ENCODE peak calls at places on chromosomes 7 and 10, in five cellular contexts. Z is A549, R is AG04450, Q is hepatocyte, M is heart left ventricle. U is an unnamed sample.

GRCh38 chr7:146116452-146117219 is at the start of gene CNTNAP2:
- DNase-seq in Q (peak; percentile 52), R (no peak), Z (no peak), M (peak; percentile 5), U (no peak)

GRCh38 chr10:112785089-112785488 is 165.0 kb upstream of the TCF7L2 start:
- DNase-seq in M (no peak), Q (no peak), Z (no peak), R (no peak), U (no peak)

GRCh38 chr7:89927762-89928161 is 226.5 kb upstream of the STEAP1 start:
- DNase-seq in Z (no peak), Q (no peak), R (no peak), M (no peak), U (no peak)

GRCh38 chr7:22487978-22488642 is 11.9 kb downstream of the STEAP1B start:
- DNase-seq in Q (no peak), M (no peak), Z (no peak), R (no peak), U (no peak)

GRCh38 chr10:29634764-29635625 is at the start of gene SVIL:
- DNase-seq in Z (no peak), R (no peak), M (peak; percentile 79), Q (peak; percentile 74), U (no peak)

GRCh38 chr7:114944742-114945625 is 23.1 kb downstream of the MDFIC start:
- DNase-seq in Z (no peak), R (peak; percentile 73), M (peak; percentile 71), Q (peak; percentile 63), U (no peak)

GRCh38 chr10:80148166-80148805 is 15.8 kb downstream of the PLAC9 start:
- DNase-seq in M (no peak), Q (no peak), R (no peak), Z (no peak), U (no peak)

GRCh38 chr10:35661236-35661635 is 19.1 kb upstream of the FZD8 start:
- DNase-seq in R (no peak), M (no peak), Z (no peak), Q (no peak), U (no peak)

GRCh38 chr10:60869916-60870728 is 73.9 kb downstream of the RHOBTB1 start:
- DNase-seq in Q (no peak), Z (no peak), R (no peak), M (no peak), U (no peak)

GRCh38 chr10:24824124-24824523 is 100.4 kb upstream of the ARHGAP21 start:
- DNase-seq in R (no peak), M (no peak), Q (no peak), Z (peak; percentile 23), U (peak; percentile 22)

GRCh38 chr7:78607099-78607498 is 808.5 kb downstream of the PHTF2 start:
- DNase-seq in Z (peak; percentile 5), Q (no peak), M (no peak), R (no peak), U (no peak)

GRCh38 chr10:59362184-59362966 is at the start of gene FAM13C:
- DNase-seq in Z (peak; percentile 22), Q (peak; percentile 82), R (no peak), M (peak; percentile 64), U (no peak)
- H3K27ac ChIP-seq in Z (no peak within 1 kb of the TSS), Q (peak within 1 kb of the TSS; percentile 62), R (peak within 1 kb of the TSS; percentile 42), M (peak within 1 kb of the TSS; percentile 81), U (no peak within 1 kb of the TSS)

DNA sequence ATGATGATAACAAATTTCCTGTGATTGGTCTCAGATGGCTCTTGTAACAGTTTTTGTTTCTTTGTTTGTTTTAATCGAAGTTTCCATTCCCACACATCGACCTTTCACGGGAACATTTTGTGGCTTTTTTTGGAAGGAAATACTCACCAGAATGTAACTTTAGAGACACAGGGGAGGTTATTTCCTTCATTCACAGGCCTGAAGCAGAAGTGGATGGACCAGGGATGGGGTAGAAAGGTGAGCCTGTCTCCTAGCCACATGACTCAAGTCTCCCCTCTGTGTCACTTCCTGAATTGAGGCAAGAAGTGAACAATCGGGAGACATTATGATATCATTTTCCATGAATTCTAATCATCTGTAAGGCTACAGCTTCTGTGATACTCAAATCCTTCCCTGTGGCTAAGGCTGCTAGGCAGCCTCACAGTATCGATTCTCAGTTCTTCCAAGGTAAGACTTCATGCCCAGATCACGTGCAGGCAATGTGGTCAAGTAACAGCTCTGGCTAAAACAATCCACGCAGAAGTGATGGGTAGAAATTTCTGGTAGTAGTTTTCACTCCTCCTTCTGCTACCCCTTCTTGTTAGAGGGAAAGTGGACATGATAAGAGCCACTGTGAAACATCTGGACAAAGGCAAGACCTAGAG is 203.9 kb upstream of the NEBL start:
- DNase-seq in R (no peak), M (no peak), Q (no peak), Z (no peak), U (no peak)
- H3K27ac ChIP-seq in R (no peak overlapping the region), M (no peak overlapping the region), Q (peak overlapping the region; percentile 12), Z (peak overlapping the region; percentile 80), U (peak overlapping the region; percentile 59)

DNA sequence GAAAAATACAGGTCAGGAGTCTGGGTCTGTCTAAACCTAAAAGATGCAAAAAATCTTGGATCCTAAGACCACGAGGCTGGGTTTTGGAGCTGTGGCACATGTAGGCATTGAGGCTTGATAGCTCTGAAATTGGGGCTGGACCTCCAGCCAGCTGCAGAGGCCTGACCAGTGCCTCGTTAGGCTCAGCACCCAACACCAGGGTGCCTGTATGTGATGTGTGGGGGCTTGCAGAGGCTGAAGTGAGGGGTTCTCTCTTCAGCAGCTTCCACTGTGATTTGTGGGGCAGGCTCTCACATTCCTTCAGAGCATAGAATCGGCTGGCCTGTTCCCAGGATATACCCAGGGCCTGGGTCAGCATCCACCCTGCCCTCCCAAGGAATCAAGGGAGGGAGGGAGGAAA is 247.8 kb downstream of the BUB3 start:
- DNase-seq in M (no peak), Q (no peak), R (no peak), Z (no peak), U (no peak)
- H3K27ac ChIP-seq in M (no peak overlapping the region), Q (no peak overlapping the region), R (no peak overlapping the region), Z (no peak overlapping the region), U (no peak overlapping the region)

GRCh38 chr7:142905759-142906158 is 20.2 kb upstream of the TRPV6 start:
- DNase-seq in Q (no peak), M (no peak), R (no peak), Z (no peak), U (no peak)
- H3K27ac ChIP-seq in Q (no peak overlapping the region), M (no peak overlapping the region), R (no peak overlapping the region), Z (no peak overlapping the region), U (no peak overlapping the region)

DNA sequence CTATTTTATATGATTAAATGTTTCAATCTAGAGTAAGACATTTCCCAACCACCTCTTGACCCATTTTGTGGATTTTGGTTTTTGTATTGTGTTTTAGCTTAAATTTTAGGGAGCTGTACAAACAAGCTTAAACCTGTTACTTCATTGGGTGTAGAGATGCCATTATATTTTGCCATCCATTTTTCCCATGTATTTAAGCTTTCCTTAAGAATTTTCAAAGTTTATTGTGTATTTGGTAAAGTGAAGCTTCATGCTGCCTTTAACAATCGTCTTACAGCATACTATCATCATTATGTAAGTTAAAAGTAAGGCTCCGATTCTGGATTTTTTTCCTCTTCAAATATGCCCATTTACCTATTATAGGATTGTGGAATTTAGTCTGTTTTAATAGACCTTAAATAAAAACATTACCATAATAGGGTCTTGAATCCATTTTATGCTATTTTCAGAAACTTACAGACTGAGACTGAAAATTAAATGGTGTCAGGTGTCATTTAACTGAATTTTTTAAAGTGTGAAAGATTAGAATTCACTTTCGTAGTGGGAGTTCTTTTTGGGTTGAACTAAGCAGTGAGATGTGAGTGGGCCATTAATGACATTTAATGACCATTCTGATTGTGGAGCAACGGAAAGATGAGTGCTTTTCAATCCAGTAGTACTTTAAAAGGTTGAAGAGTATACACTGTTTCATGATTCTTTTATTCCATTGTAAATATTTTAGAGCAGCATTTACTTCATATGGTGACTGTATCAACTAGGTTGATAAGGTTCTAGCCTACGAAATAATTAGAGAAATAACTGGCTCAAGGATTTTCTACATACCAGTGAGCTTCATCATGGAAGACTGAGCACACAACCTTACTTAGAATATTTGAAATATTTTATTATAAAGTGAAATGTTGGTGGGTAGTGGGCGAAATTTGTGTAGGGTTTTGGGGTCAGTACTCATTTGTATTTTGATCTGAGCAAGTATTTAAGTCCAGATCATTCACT is 2.4 kb downstream of the KMT2E start:
- DNase-seq in Z (no peak), M (no peak), Q (no peak), R (no peak), U (no peak)
- H3K27ac ChIP-seq in Z (peak overlapping the region; percentile 100), M (peak overlapping the region; percentile 100), Q (peak overlapping the region; percentile 100), R (no peak overlapping the region), U (peak overlapping the region; percentile 99)